ENCODE peak calls at places on chromosomes 1 and 21, in nine cellular contexts. H is iPS DF 19.7; A is substantia nigra; F is activated CD4-positive, alpha-beta memory T cell treated with anti-CD3 and anti-CD28 coated beads, Interleukin-2, amount 10 ng/mL, durations not matched to agents 7 days and 5 days; N is activated CD4-positive, alpha-beta T cell treated with anti-CD3 and anti-CD28 coated beads, Interleukin-2, amount 50 U/mL, for 1 hour; X is neuronal stem cell; G is stimulated activated naive B cell treated with anti-CD40 and anti-IgM and Interleukin-4, amounts not matched to agents 10 μg/mL and 1 μg/mL and 100 μg/mL, for 72 hours; D is adipocyte; I is B cell. M is an unnamed sample.

GRCh38 chr1:91779603-91780021 is 106.3 kb downstream of the TGFBR3 start:
- DNase-seq in F (no peak), H (no peak), X (no peak), N (no peak), I (no peak), A (no peak), D (no peak), G (no peak), M (no peak)

GRCh38 chr1:114218397-114219237 is 64.9 kb upstream of the SYT6 start:
- DNase-seq in N (no peak), X (no peak), G (no peak), D (no peak), H (no peak), I (no peak), A (no peak), F (no peak), M (no peak)

GRCh38 chr1:168752171-168752570 is 23.2 kb upstream of the DPT start:
- DNase-seq in N (no peak), F (no peak), X (no peak), A (no peak), G (no peak), D (no peak), H (no peak), I (no peak), M (no peak)

GRCh38 chr1:109667452-109668122 is at the start of gene GSTM2:
- DNase-seq in A (peak; percentile 85), H (peak; percentile 69), I (peak; percentile 80), D (peak; percentile 98), F (peak; percentile 74), X (peak; percentile 83), G (peak; percentile 62), N (peak; percentile 81), M (peak; percentile 91)

GRCh38 chr1:106268070-106268469 is 788.4 kb upstream of the PRMT6 start:
- DNase-seq in X (peak; percentile 6), H (no peak), A (no peak), I (no peak), G (no peak), F (no peak), D (no peak), N (no peak), M (no peak)

GRCh38 chr1:94095112-94095637 is 25.8 kb downstream of the ABCA4 start:
- DNase-seq in G (no peak), F (no peak), I (no peak), A (peak; percentile 69), X (no peak), H (no peak), N (no peak), D (peak; percentile 70), M (no peak)

GRCh38 chr1:56473582-56474270 is 105.6 kb downstream of the PLPP3 start:
- DNase-seq in F (no peak), I (no peak), H (no peak), G (no peak), D (no peak), A (peak; percentile 45), X (no peak), N (no peak), M (no peak)

GRCh38 chr1:42335809-42336518 is 929 bp upstream of the FOXJ3 start:
- DNase-seq in H (no peak), D (peak; percentile 65), F (no peak), A (no peak), N (no peak), X (no peak), G (no peak), I (no peak), M (no peak)

GRCh38 chr1:54577612-54578011 is 29.6 kb downstream of the ACOT11 start:
- DNase-seq in F (no peak), D (no peak), H (no peak), X (no peak), A (peak; percentile 46), G (no peak), N (no peak), I (no peak), M (no peak)

GRCh38 chr1:190699165-190699564 is 221.5 kb upstream of the BRINP3 start:
- DNase-seq in D (no peak), F (no peak), H (no peak), A (no peak), N (no peak), I (no peak), G (no peak), X (no peak), M (no peak)

GRCh38 chr21:44952116-44952928 is 12.5 kb downstream of the SLX9 start:
- DNase-seq in A (no peak), N (no peak), D (no peak), I (no peak), H (no peak), G (no peak), X (no peak), F (no peak), M (no peak)

GRCh38 chr1:186806477-186806876 is 22.3 kb upstream of the PLA2G4A start:
- DNase-seq in G (no peak), F (no peak), N (no peak), I (no peak), X (no peak), A (no peak), H (peak; percentile 15), D (no peak), M (no peak)

GRCh38 chr1:239952348-239953307 is 139.1 kb upstream of the FMN2 start:
- DNase-seq in N (no peak), F (no peak), A (no peak), I (no peak), X (no peak), G (no peak), H (no peak), D (peak; percentile 17), M (no peak)

GRCh38 chr1:234272656-234273312 is 100.5 kb upstream of the COA6 start:
- DNase-seq in H (no peak), G (no peak), X (no peak), N (no peak), A (no peak), F (no peak), I (no peak), D (no peak), M (no peak)

GRCh38 chr1:119784127-119784781 is 15.5 kb upstream of the HMGCS2 start:
- DNase-seq in F (no peak), A (no peak), X (no peak), H (no peak), D (peak; percentile 88), G (no peak), N (no peak), I (no peak), M (no peak)

GRCh38 chr1:156704930-156705320 is 458 bp downstream of the CRABP2 start:
- DNase-seq in H (no peak), F (peak; percentile 21), X (no peak), A (peak; percentile 10), N (no peak), D (peak; percentile 88), G (no peak), I (no peak), M (no peak)

GRCh38 chr1:180027949-180028445 is 73.4 kb downstream of the CEP350 start:
- DNase-seq in H (no peak), X (no peak), F (no peak), A (no peak), N (no peak), D (peak; percentile 82), G (no peak), I (no peak), M (no peak)

GRCh38 chr1:53699981-53700380 is 39.0 kb downstream of the GLIS1 start:
- DNase-seq in D (no peak), N (no peak), F (no peak), H (no peak), I (no peak), A (no peak), G (no peak), X (no peak), M (no peak)

GRCh38 chr1:198096390-198096789 is 60.4 kb upstream of the NEK7 start:
- DNase-seq in H (no peak), D (peak; percentile 56), N (no peak), X (no peak), G (no peak), F (no peak), I (no peak), A (no peak), M (no peak)

GRCh38 chr1:236016782-236017400 is 48.0 kb downstream of the NID1 start:
- DNase-seq in F (no peak), A (no peak), H (no peak), I (no peak), D (no peak), N (no peak), X (no peak), G (no peak), M (no peak)

GRCh38 chr21:36246080-36246631 is 73.8 kb upstream of the MORC3 start:
- DNase-seq in X (no peak), A (no peak), H (no peak), F (no peak), I (no peak), D (no peak), N (no peak), G (no peak), M (no peak)

GRCh38 chr1:2606004-2606805 is 19.6 kb downstream of the PRXL2B start:
- DNase-seq in X (no peak), I (no peak), H (no peak), N (no peak), A (no peak), G (no peak), F (peak; percentile 14), D (no peak), M (no peak)

GRCh38 chr1:166165661-166166399 is 971 bp downstream of the FAM78B start:
- DNase-seq in N (no peak), A (peak; percentile 46), F (no peak), H (no peak), D (peak; percentile 0), I (no peak), X (peak; percentile 15), G (no peak), M (no peak)

GRCh38 chr21:17911628-17912027 is 92.5 kb upstream of the C21orf91 start:
- DNase-seq in X (no peak), I (no peak), N (no peak), D (peak; percentile 38), F (no peak), A (no peak), H (no peak), G (no peak), M (no peak)

GRCh38 chr1:94679336-94680007 is 137.9 kb upstream of the F3 start:
- DNase-seq in G (no peak), H (no peak), N (no peak), D (no peak), X (no peak), I (no peak), A (no peak), F (no peak), M (no peak)

GRCh38 chr1:244054924-244055263 is 3.8 kb downstream of the ZBTB18 start:
- DNase-seq in A (peak; percentile 28), F (no peak), N (no peak), X (no peak), G (no peak), I (no peak), H (no peak), D (no peak), M (no peak)

GRCh38 chr1:243505986-243506689 is 250.3 kb downstream of the SDCCAG8 start:
- DNase-seq in N (no peak), D (no peak), F (no peak), G (peak; percentile 72), A (peak; percentile 34), I (no peak), H (no peak), X (no peak), M (no peak)

GRCh38 chr1:31712041-31712440 is 8.2 kb upstream of the COL16A1 start:
- DNase-seq in G (no peak), F (no peak), X (no peak), N (no peak), I (no peak), D (peak; percentile 33), H (no peak), A (no peak), M (no peak)

GRCh38 chr1:84366786-84367185 is 31.5 kb upstream of the DNASE2B start:
- DNase-seq in D (peak; percentile 77), H (no peak), A (no peak), N (no peak), F (no peak), X (no peak), I (no peak), G (no peak), M (no peak)

GRCh38 chr1:22710688-22711024 is at the start of gene EPHB2:
- DNase-seq in X (no peak), I (peak; percentile 74), H (no peak), G (no peak), F (no peak), D (peak; percentile 74), A (peak; percentile 74), N (peak; percentile 8), M (no peak)

GRCh38 chr1:43796111-43796581 is 88.8 kb downstream of the ST3GAL3 start:
- DNase-seq in N (no peak), A (no peak), F (no peak), G (no peak), H (no peak), D (peak; percentile 68), X (no peak), I (no peak), M (no peak)